ENCODE peak calls at places on chromosome 1, in four cellular contexts. P, R, L and Z are unnamed samples.

GRCh38 chr1:64823691-64824476 is 79.0 kb downstream of the RAVER2 start:
- DNase-seq in P (peak), R (peak), L (no peak), Z (peak)

GRCh38 chr1:209443975-209444651 is 139.4 kb upstream of the CAMK1G start:
- DNase-seq in P (no peak), R (no peak), L (no peak), Z (peak)

GRCh38 chr1:67429528-67430357 is 459 bp downstream of the SERBP1 start:
- DNase-seq in P (no peak), R (no peak), L (no peak), Z (no peak)

GRCh38 chr1:213138892-213139291 is 87.9 kb downstream of the RPS6KC1 start:
- DNase-seq in P (no peak), R (peak), L (no peak), Z (no peak)

GRCh38 chr1:196607940-196608339 is 300 bp downstream of the KCNT2 start:
- DNase-seq in P (no peak), R (peak), L (no peak), Z (no peak)

GRCh38 chr1:168135982-168136708 is 585 bp downstream of the GPR161 start:
- DNase-seq in P (peak), R (peak), L (peak), Z (no peak)

GRCh38 chr1:198283222-198283621 is 126.4 kb downstream of the NEK7 start:
- DNase-seq in P (no peak), R (peak), L (no peak), Z (no peak)

GRCh38 chr1:151294748-151295462 is 12.8 kb downstream of the ZNF687 start:
- DNase-seq in P (no peak), R (no peak), L (no peak), Z (no peak)

GRCh38 chr1:26693557-26694184 is 2.1 kb upstream of the ARID1A start:
- DNase-seq in P (no peak), R (no peak), L (no peak), Z (no peak)

DNA sequence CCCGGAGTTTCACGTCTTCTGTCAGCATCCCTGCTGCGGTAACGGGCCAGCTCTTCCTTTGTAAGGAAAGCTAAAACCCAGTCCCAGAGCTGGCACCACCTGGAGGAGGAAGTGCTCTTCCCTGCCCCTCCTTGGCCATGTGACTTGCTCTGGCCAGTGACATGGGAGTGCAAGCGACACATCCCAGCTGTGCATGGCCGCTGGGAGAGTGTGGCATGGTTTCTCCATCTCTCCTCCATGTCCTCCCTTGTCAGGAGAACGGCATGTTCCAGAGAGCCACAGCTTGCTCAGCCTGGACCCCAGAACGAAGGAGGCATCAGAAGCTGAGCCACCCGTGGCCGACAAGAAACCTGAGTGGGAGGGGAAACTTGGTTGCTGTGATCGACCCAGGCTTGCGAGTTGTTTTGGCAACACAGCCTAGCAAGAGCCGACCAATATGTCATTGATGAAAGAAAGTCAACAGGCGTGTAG is 2.7 kb upstream of the PRXL2B start:
- DNase-seq in P (no peak), R (no peak), L (peak), Z (no peak)
- H3K27ac ChIP-seq in P (peak), R (no peak), L (peak), Z (no peak)

GRCh38 chr1:107867422-107867821 is 97.6 kb downstream of the VAV3 start:
- DNase-seq in P (no peak), R (no peak), L (no peak), Z (no peak)
- H3K27ac ChIP-seq in P (no peak), R (no peak), L (no peak), Z (no peak)

GRCh38 chr1:17561561-17561985 is 22.1 kb downstream of the ARHGEF10L start:
- DNase-seq in P (no peak), R (peak), L (peak), Z (no peak)

GRCh38 chr1:17564458-17565393 is 25.2 kb downstream of the ARHGEF10L start:
- DNase-seq in P (no peak), R (no peak), L (no peak), Z (no peak)

GRCh38 chr1:17565551-17565971 is 26.1 kb downstream of the ARHGEF10L start:
- DNase-seq in P (no peak), R (no peak), L (no peak), Z (no peak)

GRCh38 chr1:17562375-17562774 is 22.9 kb downstream of the ARHGEF10L start:
- DNase-seq in P (no peak), R (no peak), L (no peak), Z (no peak)

DNA sequence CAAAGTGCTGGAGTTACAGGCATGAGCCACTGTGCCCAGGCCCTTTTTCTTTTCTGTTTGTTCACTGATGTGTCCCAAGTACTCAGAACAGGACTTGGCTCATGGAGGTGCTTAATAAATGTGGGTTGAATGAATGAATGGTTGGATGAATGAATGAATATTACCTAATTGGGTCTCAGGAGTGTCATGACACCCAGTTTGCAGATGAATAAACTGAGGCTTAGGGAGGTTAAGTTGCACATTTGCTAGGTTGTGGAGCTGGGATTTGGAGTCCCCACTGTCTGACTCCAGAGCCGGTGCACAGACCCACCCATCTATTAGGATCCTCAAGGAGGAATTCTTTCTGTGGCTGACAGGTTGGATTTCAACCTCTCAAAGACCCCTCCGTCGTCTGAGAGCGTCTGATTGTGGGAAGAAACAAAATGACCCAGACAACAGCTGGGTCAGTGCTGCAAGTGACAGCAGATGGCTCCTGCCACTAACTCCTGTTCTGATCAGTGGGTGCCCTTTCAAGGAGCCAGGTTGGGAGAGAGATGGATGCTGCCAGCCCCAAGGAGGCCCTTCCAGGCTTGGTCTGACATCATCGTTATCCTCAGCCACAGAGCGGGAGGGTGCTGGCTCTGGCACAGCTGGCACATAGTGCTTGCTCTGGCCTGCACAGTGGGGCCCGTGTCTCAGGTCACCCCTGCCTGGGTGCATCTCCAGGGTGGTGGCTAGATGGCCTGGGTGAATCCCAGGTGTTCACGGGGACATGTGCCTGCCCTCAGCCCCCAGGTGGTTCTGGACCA is 24.2 kb downstream of the ARHGEF10L start:
- DNase-seq in P (no peak), R (no peak), L (no peak), Z (no peak)
- H3K27ac ChIP-seq in P (no peak), R (no peak), L (no peak), Z (no peak)

GRCh38 chr1:58250587-58250948 is 296.0 kb downstream of the OMA1 start:
- DNase-seq in P (no peak), R (no peak), L (no peak), Z (no peak)

GRCh38 chr1:58248067-58248466 is 298.5 kb downstream of the OMA1 start:
- DNase-seq in P (no peak), R (no peak), L (no peak), Z (no peak)

GRCh38 chr1:58251415-58252073 is 295.0 kb downstream of the OMA1 start:
- DNase-seq in P (no peak), R (no peak), L (no peak), Z (no peak)

GRCh38 chr1:58249729-58250586 is 296.6 kb downstream of the OMA1 start:
- DNase-seq in P (no peak), R (peak), L (no peak), Z (no peak)

GRCh38 chr1:58249371-58249728 is 297.2 kb downstream of the OMA1 start:
- DNase-seq in P (no peak), R (no peak), L (no peak), Z (no peak)
- H3K27ac ChIP-seq in P (no peak), R (no peak), L (no peak), Z (no peak)

DNA sequence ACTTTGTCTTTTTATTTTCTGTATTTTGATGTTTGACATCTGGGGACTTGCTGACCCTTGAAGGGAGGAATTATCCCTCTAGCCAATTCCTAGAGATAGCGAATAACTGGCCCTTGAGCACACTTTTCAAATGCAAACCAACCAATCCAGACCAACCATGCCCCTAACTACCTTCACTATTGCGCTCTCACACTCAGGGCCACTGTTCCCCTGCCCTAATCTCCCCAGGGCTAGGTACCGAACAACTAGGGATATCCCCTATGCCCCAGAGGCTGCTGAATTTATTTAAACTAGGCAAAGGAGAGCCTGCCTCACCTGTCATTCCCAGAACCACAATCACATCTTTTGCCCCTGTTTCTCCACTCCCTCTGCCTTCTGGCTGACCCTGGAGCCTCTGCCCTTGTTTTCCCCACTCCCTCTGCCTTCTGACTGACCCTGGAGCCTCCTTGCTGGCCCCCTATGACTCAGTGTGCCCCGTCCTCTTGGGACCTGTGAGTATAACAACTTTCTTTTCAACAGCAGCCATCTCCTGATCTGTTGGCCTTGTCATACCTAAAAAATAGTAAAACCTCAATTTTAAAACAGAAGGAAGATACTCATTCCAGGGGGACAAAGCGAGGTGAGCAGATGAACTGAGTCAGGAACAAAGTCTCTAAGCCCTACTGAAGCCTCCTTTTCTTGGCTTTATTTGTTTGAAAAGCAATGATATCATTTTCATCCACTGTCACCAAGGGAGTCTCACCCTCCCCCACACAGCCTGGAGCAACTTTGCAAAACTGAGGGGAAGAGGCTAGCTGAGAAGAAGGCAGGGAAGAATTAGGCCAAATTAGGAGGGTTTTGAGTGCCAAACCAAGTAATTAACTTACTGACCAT is 115.5 kb downstream of the NMNAT2 start:
- DNase-seq in P (no peak), R (no peak), L (no peak), Z (no peak)
- H3K27ac ChIP-seq in P (no peak), R (no peak), L (no peak), Z (no peak)